ENCODE peak calls at places on chromosomes 5 and 9, in nine cellular contexts. One of them, this sample, is unnamed.

GRCh38 chr5:146345240-146345577 is 6.6 kb downstream of the POU4F3 start:
- DNase-seq in anterior cingulate cortex: no peak
- DNase-seq in memory B cell: no peak
- DNase-seq in type B pancreatic cell: no peak
- DNase-seq in left cardiac atrium: no peak
- DNase-seq in GM04503: no peak
- DNase-seq in aorta: no peak
- DNase-seq in nephron progenitor cell: no peak
- DNase-seq in stimulated activated CD4-positive, alpha-beta T cell treated with anti-CD3 and anti-CD28 coated beads, Interleukin-4, amount 100 ng/mL, for 1 hour: no peak
- DNase-seq in this sample: no peak

GRCh38 chr5:128350705-128351104 is 187.3 kb downstream of the FBN2 start:
- DNase-seq in anterior cingulate cortex: no peak
- DNase-seq in GM04503: no peak
- DNase-seq in memory B cell: no peak
- DNase-seq in nephron progenitor cell: no peak
- DNase-seq in aorta: no peak
- DNase-seq in type B pancreatic cell: no peak
- DNase-seq in stimulated activated CD4-positive, alpha-beta T cell treated with anti-CD3 and anti-CD28 coated beads, Interleukin-4, amount 100 ng/mL, for 1 hour: no peak
- DNase-seq in left cardiac atrium: no peak
- DNase-seq in this sample: no peak

GRCh38 chr5:75603421-75603820 is 7.8 kb upstream of the ANKDD1B start:
- DNase-seq in stimulated activated CD4-positive, alpha-beta T cell treated with anti-CD3 and anti-CD28 coated beads, Interleukin-4, amount 100 ng/mL, for 1 hour: no peak
- DNase-seq in type B pancreatic cell: no peak
- DNase-seq in left cardiac atrium: no peak
- DNase-seq in aorta: no peak
- DNase-seq in nephron progenitor cell: no peak
- DNase-seq in memory B cell: no peak
- DNase-seq in GM04503: peak
- DNase-seq in anterior cingulate cortex: no peak
- DNase-seq in this sample: no peak

GRCh38 chr9:70832487-70832886 is 288.9 kb downstream of the TRPM3 start:
- DNase-seq in GM04503: no peak
- DNase-seq in anterior cingulate cortex: no peak
- DNase-seq in nephron progenitor cell: no peak
- DNase-seq in left cardiac atrium: no peak
- DNase-seq in stimulated activated CD4-positive, alpha-beta T cell treated with anti-CD3 and anti-CD28 coated beads, Interleukin-4, amount 100 ng/mL, for 1 hour: no peak
- DNase-seq in aorta: no peak
- DNase-seq in memory B cell: no peak
- DNase-seq in type B pancreatic cell: no peak
- DNase-seq in this sample: no peak

GRCh38 chr5:107951322-107951721 is 280.6 kb upstream of the EFNA5 start:
- DNase-seq in type B pancreatic cell: no peak
- DNase-seq in GM04503: no peak
- DNase-seq in anterior cingulate cortex: no peak
- DNase-seq in memory B cell: no peak
- DNase-seq in stimulated activated CD4-positive, alpha-beta T cell treated with anti-CD3 and anti-CD28 coated beads, Interleukin-4, amount 100 ng/mL, for 1 hour: no peak
- DNase-seq in aorta: no peak
- DNase-seq in nephron progenitor cell: no peak
- DNase-seq in left cardiac atrium: no peak
- DNase-seq in this sample: no peak

GRCh38 chr5:68288756-68289134 is 73.2 kb downstream of the PIK3R1 start:
- DNase-seq in nephron progenitor cell: no peak
- DNase-seq in memory B cell: no peak
- DNase-seq in stimulated activated CD4-positive, alpha-beta T cell treated with anti-CD3 and anti-CD28 coated beads, Interleukin-4, amount 100 ng/mL, for 1 hour: no peak
- DNase-seq in left cardiac atrium: no peak
- DNase-seq in GM04503: no peak
- DNase-seq in type B pancreatic cell: no peak
- DNase-seq in anterior cingulate cortex: peak
- DNase-seq in aorta: no peak
- DNase-seq in this sample: no peak

GRCh38 chr5:129991780-129992179 is 87.5 kb downstream of the CHSY3 start:
- DNase-seq in memory B cell: no peak
- DNase-seq in type B pancreatic cell: no peak
- DNase-seq in GM04503: no peak
- DNase-seq in nephron progenitor cell: no peak
- DNase-seq in anterior cingulate cortex: no peak
- DNase-seq in left cardiac atrium: no peak
- DNase-seq in aorta: no peak
- DNase-seq in stimulated activated CD4-positive, alpha-beta T cell treated with anti-CD3 and anti-CD28 coated beads, Interleukin-4, amount 100 ng/mL, for 1 hour: no peak
- DNase-seq in this sample: no peak

GRCh38 chr9:9921771-9922170 is 691.0 kb downstream of the PTPRD start:
- DNase-seq in memory B cell: no peak
- DNase-seq in type B pancreatic cell: no peak
- DNase-seq in stimulated activated CD4-positive, alpha-beta T cell treated with anti-CD3 and anti-CD28 coated beads, Interleukin-4, amount 100 ng/mL, for 1 hour: no peak
- DNase-seq in anterior cingulate cortex: no peak
- DNase-seq in GM04503: no peak
- DNase-seq in nephron progenitor cell: no peak
- DNase-seq in aorta: no peak
- DNase-seq in left cardiac atrium: no peak
- DNase-seq in this sample: no peak

GRCh38 chr9:90880066-90880465 is 78.4 kb downstream of the SYK start:
- DNase-seq in aorta: no peak
- DNase-seq in anterior cingulate cortex: no peak
- DNase-seq in left cardiac atrium: no peak
- DNase-seq in type B pancreatic cell: no peak
- DNase-seq in stimulated activated CD4-positive, alpha-beta T cell treated with anti-CD3 and anti-CD28 coated beads, Interleukin-4, amount 100 ng/mL, for 1 hour: no peak
- DNase-seq in memory B cell: no peak
- DNase-seq in GM04503: no peak
- DNase-seq in nephron progenitor cell: no peak
- DNase-seq in this sample: no peak

GRCh38 chr5:30926181-30926580 is 267.3 kb upstream of the CDH6 start:
- DNase-seq in anterior cingulate cortex: no peak
- DNase-seq in left cardiac atrium: no peak
- DNase-seq in type B pancreatic cell: no peak
- DNase-seq in GM04503: no peak
- DNase-seq in aorta: no peak
- DNase-seq in memory B cell: no peak
- DNase-seq in nephron progenitor cell: no peak
- DNase-seq in stimulated activated CD4-positive, alpha-beta T cell treated with anti-CD3 and anti-CD28 coated beads, Interleukin-4, amount 100 ng/mL, for 1 hour: no peak
- DNase-seq in this sample: no peak

GRCh38 chr9:126334626-126335621 is 8.3 kb downstream of the MVB12B start:
- DNase-seq in memory B cell: no peak
- DNase-seq in aorta: no peak
- DNase-seq in nephron progenitor cell: no peak
- DNase-seq in left cardiac atrium: no peak
- DNase-seq in GM04503: no peak
- DNase-seq in type B pancreatic cell: no peak
- DNase-seq in stimulated activated CD4-positive, alpha-beta T cell treated with anti-CD3 and anti-CD28 coated beads, Interleukin-4, amount 100 ng/mL, for 1 hour: no peak
- DNase-seq in anterior cingulate cortex: no peak
- DNase-seq in this sample: no peak

GRCh38 chr9:20070336-20070735 is 281.5 kb upstream of the SLC24A2 start:
- DNase-seq in nephron progenitor cell: no peak
- DNase-seq in memory B cell: no peak
- DNase-seq in aorta: no peak
- DNase-seq in anterior cingulate cortex: no peak
- DNase-seq in stimulated activated CD4-positive, alpha-beta T cell treated with anti-CD3 and anti-CD28 coated beads, Interleukin-4, amount 100 ng/mL, for 1 hour: no peak
- DNase-seq in left cardiac atrium: no peak
- DNase-seq in type B pancreatic cell: no peak
- DNase-seq in GM04503: no peak
- DNase-seq in this sample: no peak

GRCh38 chr5:4700082-4700481 is 440.0 kb upstream of the ADAMTS16 start:
- DNase-seq in type B pancreatic cell: peak
- DNase-seq in GM04503: peak
- DNase-seq in anterior cingulate cortex: peak
- DNase-seq in aorta: peak
- DNase-seq in left cardiac atrium: peak
- DNase-seq in memory B cell: no peak
- DNase-seq in stimulated activated CD4-positive, alpha-beta T cell treated with anti-CD3 and anti-CD28 coated beads, Interleukin-4, amount 100 ng/mL, for 1 hour: no peak
- DNase-seq in nephron progenitor cell: peak
- DNase-seq in this sample: no peak

GRCh38 chr5:59401637-59402036 is 491.9 kb downstream of the PDE4D start:
- DNase-seq in nephron progenitor cell: no peak
- DNase-seq in memory B cell: no peak
- DNase-seq in type B pancreatic cell: no peak
- DNase-seq in aorta: no peak
- DNase-seq in left cardiac atrium: no peak
- DNase-seq in GM04503: no peak
- DNase-seq in anterior cingulate cortex: no peak
- DNase-seq in stimulated activated CD4-positive, alpha-beta T cell treated with anti-CD3 and anti-CD28 coated beads, Interleukin-4, amount 100 ng/mL, for 1 hour: no peak
- DNase-seq in this sample: no peak

GRCh38 chr9:35510745-35511428 is 21.0 kb downstream of the RUSC2 start:
- DNase-seq in nephron progenitor cell: no peak
- DNase-seq in left cardiac atrium: peak
- DNase-seq in type B pancreatic cell: no peak
- DNase-seq in memory B cell: no peak
- DNase-seq in aorta: peak
- DNase-seq in GM04503: peak
- DNase-seq in anterior cingulate cortex: no peak
- DNase-seq in stimulated activated CD4-positive, alpha-beta T cell treated with anti-CD3 and anti-CD28 coated beads, Interleukin-4, amount 100 ng/mL, for 1 hour: no peak
- DNase-seq in this sample: no peak

GRCh38 chr5:78496373-78496772 is 136.0 kb downstream of the SCAMP1 start:
- DNase-seq in left cardiac atrium: peak
- DNase-seq in aorta: peak
- DNase-seq in anterior cingulate cortex: no peak
- DNase-seq in nephron progenitor cell: no peak
- DNase-seq in memory B cell: no peak
- DNase-seq in GM04503: no peak
- DNase-seq in type B pancreatic cell: no peak
- DNase-seq in stimulated activated CD4-positive, alpha-beta T cell treated with anti-CD3 and anti-CD28 coated beads, Interleukin-4, amount 100 ng/mL, for 1 hour: no peak
- DNase-seq in this sample: no peak

GRCh38 chr5:81878333-81878732 is 93.5 kb upstream of the ATG10 start:
- DNase-seq in GM04503: no peak
- DNase-seq in nephron progenitor cell: no peak
- DNase-seq in memory B cell: no peak
- DNase-seq in aorta: no peak
- DNase-seq in anterior cingulate cortex: no peak
- DNase-seq in type B pancreatic cell: no peak
- DNase-seq in left cardiac atrium: no peak
- DNase-seq in stimulated activated CD4-positive, alpha-beta T cell treated with anti-CD3 and anti-CD28 coated beads, Interleukin-4, amount 100 ng/mL, for 1 hour: no peak
- DNase-seq in this sample: no peak

GRCh38 chr5:55691265-55692105 is 20.6 kb downstream of the SLC38A9 start:
- DNase-seq in anterior cingulate cortex: no peak
- DNase-seq in stimulated activated CD4-positive, alpha-beta T cell treated with anti-CD3 and anti-CD28 coated beads, Interleukin-4, amount 100 ng/mL, for 1 hour: no peak
- DNase-seq in GM04503: no peak
- DNase-seq in type B pancreatic cell: no peak
- DNase-seq in nephron progenitor cell: no peak
- DNase-seq in aorta: no peak
- DNase-seq in memory B cell: no peak
- DNase-seq in left cardiac atrium: no peak
- DNase-seq in this sample: no peak

GRCh38 chr9:88577256-88577655 is 42.3 kb downstream of the NXNL2 start:
- DNase-seq in nephron progenitor cell: no peak
- DNase-seq in type B pancreatic cell: no peak
- DNase-seq in GM04503: no peak
- DNase-seq in aorta: no peak
- DNase-seq in memory B cell: no peak
- DNase-seq in anterior cingulate cortex: no peak
- DNase-seq in left cardiac atrium: no peak
- DNase-seq in stimulated activated CD4-positive, alpha-beta T cell treated with anti-CD3 and anti-CD28 coated beads, Interleukin-4, amount 100 ng/mL, for 1 hour: no peak
- DNase-seq in this sample: no peak

GRCh38 chr5:52063186-52063585 is 679.9 kb downstream of the ISL1 start:
- DNase-seq in memory B cell: no peak
- DNase-seq in anterior cingulate cortex: no peak
- DNase-seq in left cardiac atrium: no peak
- DNase-seq in aorta: no peak
- DNase-seq in type B pancreatic cell: no peak
- DNase-seq in nephron progenitor cell: no peak
- DNase-seq in GM04503: no peak
- DNase-seq in stimulated activated CD4-positive, alpha-beta T cell treated with anti-CD3 and anti-CD28 coated beads, Interleukin-4, amount 100 ng/mL, for 1 hour: no peak
- DNase-seq in this sample: no peak

GRCh38 chr5:77957-78804 is 13.8 kb upstream of the PLEKHG4B start:
- DNase-seq in GM04503: no peak
- DNase-seq in type B pancreatic cell: peak
- DNase-seq in aorta: no peak
- DNase-seq in memory B cell: no peak
- DNase-seq in left cardiac atrium: no peak
- DNase-seq in nephron progenitor cell: no peak
- DNase-seq in stimulated activated CD4-positive, alpha-beta T cell treated with anti-CD3 and anti-CD28 coated beads, Interleukin-4, amount 100 ng/mL, for 1 hour: peak
- DNase-seq in anterior cingulate cortex: no peak
- DNase-seq in this sample: no peak

GRCh38 chr5:147188200-147189108 is 46.4 kb upstream of the STK32A start:
- DNase-seq in stimulated activated CD4-positive, alpha-beta T cell treated with anti-CD3 and anti-CD28 coated beads, Interleukin-4, amount 100 ng/mL, for 1 hour: no peak
- DNase-seq in left cardiac atrium: peak
- DNase-seq in anterior cingulate cortex: peak
- DNase-seq in type B pancreatic cell: no peak
- DNase-seq in nephron progenitor cell: peak
- DNase-seq in GM04503: no peak
- DNase-seq in aorta: no peak
- DNase-seq in memory B cell: peak
- DNase-seq in this sample: no peak

GRCh38 chr9:16879416-16879815 is 8.9 kb upstream of the BNC2 start:
- DNase-seq in memory B cell: no peak
- DNase-seq in nephron progenitor cell: no peak
- DNase-seq in GM04503: no peak
- DNase-seq in aorta: no peak
- DNase-seq in left cardiac atrium: no peak
- DNase-seq in type B pancreatic cell: no peak
- DNase-seq in anterior cingulate cortex: no peak
- DNase-seq in stimulated activated CD4-positive, alpha-beta T cell treated with anti-CD3 and anti-CD28 coated beads, Interleukin-4, amount 100 ng/mL, for 1 hour: no peak
- DNase-seq in this sample: no peak

GRCh38 chr5:60841361-60841760 is 2.7 kb downstream of the ELOVL7 start:
- DNase-seq in anterior cingulate cortex: no peak
- DNase-seq in type B pancreatic cell: no peak
- DNase-seq in aorta: no peak
- DNase-seq in memory B cell: no peak
- DNase-seq in GM04503: no peak
- DNase-seq in stimulated activated CD4-positive, alpha-beta T cell treated with anti-CD3 and anti-CD28 coated beads, Interleukin-4, amount 100 ng/mL, for 1 hour: no peak
- DNase-seq in nephron progenitor cell: no peak
- DNase-seq in left cardiac atrium: no peak
- DNase-seq in this sample: peak

GRCh38 chr9:109912726-109913460 is 132.9 kb downstream of the PALM2AKAP2 start:
- DNase-seq in memory B cell: no peak
- DNase-seq in anterior cingulate cortex: no peak
- DNase-seq in aorta: no peak
- DNase-seq in nephron progenitor cell: no peak
- DNase-seq in GM04503: no peak
- DNase-seq in left cardiac atrium: no peak
- DNase-seq in stimulated activated CD4-positive, alpha-beta T cell treated with anti-CD3 and anti-CD28 coated beads, Interleukin-4, amount 100 ng/mL, for 1 hour: no peak
- DNase-seq in type B pancreatic cell: no peak
- DNase-seq in this sample: no peak

GRCh38 chr9:6584881-6585597 is 60.5 kb downstream of the GLDC start:
- DNase-seq in nephron progenitor cell: no peak
- DNase-seq in GM04503: no peak
- DNase-seq in aorta: no peak
- DNase-seq in anterior cingulate cortex: no peak
- DNase-seq in left cardiac atrium: no peak
- DNase-seq in memory B cell: no peak
- DNase-seq in stimulated activated CD4-positive, alpha-beta T cell treated with anti-CD3 and anti-CD28 coated beads, Interleukin-4, amount 100 ng/mL, for 1 hour: no peak
- DNase-seq in type B pancreatic cell: no peak
- DNase-seq in this sample: no peak

GRCh38 chr5:109945097-109945678 is 255.5 kb downstream of the MAN2A1 start:
- DNase-seq in nephron progenitor cell: no peak
- DNase-seq in GM04503: no peak
- DNase-seq in aorta: no peak
- DNase-seq in memory B cell: no peak
- DNase-seq in stimulated activated CD4-positive, alpha-beta T cell treated with anti-CD3 and anti-CD28 coated beads, Interleukin-4, amount 100 ng/mL, for 1 hour: no peak
- DNase-seq in type B pancreatic cell: no peak
- DNase-seq in left cardiac atrium: no peak
- DNase-seq in anterior cingulate cortex: no peak
- DNase-seq in this sample: no peak

GRCh38 chr5:120254385-120254784 is 209.7 kb upstream of the PRR16 start:
- DNase-seq in left cardiac atrium: no peak
- DNase-seq in nephron progenitor cell: no peak
- DNase-seq in aorta: no peak
- DNase-seq in memory B cell: no peak
- DNase-seq in stimulated activated CD4-positive, alpha-beta T cell treated with anti-CD3 and anti-CD28 coated beads, Interleukin-4, amount 100 ng/mL, for 1 hour: no peak
- DNase-seq in type B pancreatic cell: no peak
- DNase-seq in GM04503: no peak
- DNase-seq in anterior cingulate cortex: no peak
- DNase-seq in this sample: no peak

GRCh38 chr5:56102885-56103284 is 108.1 kb upstream of the IL6ST start:
- DNase-seq in aorta: no peak
- DNase-seq in nephron progenitor cell: no peak
- DNase-seq in anterior cingulate cortex: no peak
- DNase-seq in type B pancreatic cell: no peak
- DNase-seq in left cardiac atrium: no peak
- DNase-seq in stimulated activated CD4-positive, alpha-beta T cell treated with anti-CD3 and anti-CD28 coated beads, Interleukin-4, amount 100 ng/mL, for 1 hour: no peak
- DNase-seq in memory B cell: no peak
- DNase-seq in GM04503: no peak
- DNase-seq in this sample: no peak

GRCh38 chr5:33738097-33738496 is 153.7 kb downstream of the ADAMTS12 start:
- DNase-seq in stimulated activated CD4-positive, alpha-beta T cell treated with anti-CD3 and anti-CD28 coated beads, Interleukin-4, amount 100 ng/mL, for 1 hour: no peak
- DNase-seq in GM04503: no peak
- DNase-seq in type B pancreatic cell: no peak
- DNase-seq in anterior cingulate cortex: no peak
- DNase-seq in memory B cell: no peak
- DNase-seq in nephron progenitor cell: no peak
- DNase-seq in aorta: no peak
- DNase-seq in left cardiac atrium: no peak
- DNase-seq in this sample: no peak

GRCh38 chr9:134751630-134752029 is 110.0 kb downstream of the COL5A1 start:
- DNase-seq in GM04503: no peak
- DNase-seq in nephron progenitor cell: no peak
- DNase-seq in type B pancreatic cell: no peak
- DNase-seq in stimulated activated CD4-positive, alpha-beta T cell treated with anti-CD3 and anti-CD28 coated beads, Interleukin-4, amount 100 ng/mL, for 1 hour: no peak
- DNase-seq in aorta: no peak
- DNase-seq in memory B cell: no peak
- DNase-seq in left cardiac atrium: no peak
- DNase-seq in anterior cingulate cortex: no peak
- DNase-seq in this sample: no peak